ENCODE peak calls at places on chromosomes 4 and X, in five cellular contexts. H, I, C, N and O are unnamed samples.

GRCh38 chr4:105989411-105990242 is 94.4 kb downstream of the NPNT start:
- DNase-seq in H (peak; percentile 87), I (no peak), C (no peak), N (no peak), O (peak; percentile 70)

GRCh38 chr4:109967798-109968520 is 55.3 kb downstream of the EGF start:
- DNase-seq in H (peak; percentile 5), I (no peak), C (no peak), N (no peak), O (peak; percentile 94)

GRCh38 chrX:47539860-47540259 is 21.1 kb upstream of the ARAF start:
- DNase-seq in H (peak; percentile 19), I (no peak), C (no peak), N (no peak), O (no peak)

GRCh38 chrX:45198301-45198700 is 2.4 kb downstream of the DIPK2B start:
- DNase-seq in H (peak; percentile 85), I (no peak), C (no peak), N (no peak), O (no peak)

GRCh38 chr4:77043507-77044131 is 32.2 kb downstream of the CCNI start:
- DNase-seq in H (no peak), I (no peak), C (no peak), N (no peak), O (no peak)

GRCh38 chrX:1424452-1424851 is 28.3 kb downstream of the ASMTL start:
- DNase-seq in H (no peak), I (peak; percentile 1), C (no peak), N (no peak), O (no peak)

GRCh38 chr4:18075823-18076433 is 54.4 kb upstream of the LCORL start:
- DNase-seq in H (peak; percentile 80), I (peak; percentile 10), C (peak; percentile 35), N (no peak), O (peak; percentile 47)

GRCh38 chrX:139881130-139881529 is 51.7 kb downstream of the ATP11C start:
- DNase-seq in H (peak; percentile 36), I (no peak), C (no peak), N (no peak), O (no peak)

GRCh38 chr4:142354041-142354440 is 492.1 kb downstream of the INPP4B start:
- DNase-seq in H (no peak), I (no peak), C (no peak), N (no peak), O (peak; percentile 51)

GRCh38 chrX:19904778-19905367 is 17.5 kb upstream of the SH3KBP1 start:
- DNase-seq in H (peak; percentile 56), I (no peak), C (peak; percentile 14), N (no peak), O (peak; percentile 84)

GRCh38 chr4:156476359-156476758 is 495.2 kb downstream of the PDGFC start:
- DNase-seq in H (peak; percentile 45), I (no peak), C (no peak), N (no peak), O (peak; percentile 91)

GRCh38 chrX:50812995-50813842 is 775 bp downstream of the SHROOM4 start:
- DNase-seq in H (peak; percentile 65), I (no peak), C (no peak), N (no peak), O (peak; percentile 5)

GRCh38 chr4:166202991-166203390 is 330.0 kb downstream of the TLL1 start:
- DNase-seq in H (no peak), I (no peak), C (no peak), N (no peak), O (no peak)

GRCh38 chrX:7941390-7942042 is 14.3 kb upstream of the PNPLA4 start:
- DNase-seq in H (peak; percentile 28), I (peak; percentile 19), C (no peak), N (no peak), O (peak; percentile 36)

GRCh38 chrX:108439961-108440696 is 491 bp downstream of the COL4A5 start:
- DNase-seq in H (peak; percentile 44), I (no peak), C (no peak), N (no peak), O (no peak)

GRCh38 chr4:7013171-7013570 is 30.0 kb upstream of the TADA2B start:
- DNase-seq in H (no peak), I (no peak), C (no peak), N (no peak), O (no peak)

GRCh38 chr4:85747871-85748491 is 273.0 kb downstream of the ARHGAP24 start:
- DNase-seq in H (peak; percentile 89), I (peak; percentile 71), C (peak; percentile 85), N (no peak), O (peak; percentile 75)

GRCh38 chr4:72006576-72006975 is 25.2 kb upstream of the NPFFR2 start:
- DNase-seq in H (peak; percentile 8), I (no peak), C (no peak), N (no peak), O (peak; percentile 80)

GRCh38 chrX:107836958-107837357 is 11.3 kb downstream of the MID2 start:
- DNase-seq in H (no peak), I (no peak), C (no peak), N (no peak), O (no peak)

GRCh38 chr4:39308576-39308975 is 57.6 kb downstream of the RFC1 start:
- DNase-seq in H (peak; percentile 86), I (peak; percentile 26), C (peak; percentile 95), N (no peak), O (no peak)

GRCh38 chr4:150569384-150569987 is 12.5 kb upstream of the MAB21L2 start:
- DNase-seq in H (no peak), I (no peak), C (no peak), N (no peak), O (peak; percentile 19)

GRCh38 chr4:168736831-168737230 is 240.0 kb downstream of the PALLD start:
- DNase-seq in H (no peak), I (no peak), C (no peak), N (no peak), O (no peak)

GRCh38 chr4:137677851-137678250 is 145.6 kb upstream of the PCDH18 start:
- DNase-seq in H (no peak), I (no peak), C (no peak), N (no peak), O (peak; percentile 58)

GRCh38 chr4:156999175-156999517 is 27.5 kb upstream of the PDGFC start:
- DNase-seq in H (peak; percentile 98), I (no peak), C (no peak), N (no peak), O (peak; percentile 98)

GRCh38 chr4:93740890-93741289 is 87.7 kb upstream of the ATOH1 start:
- DNase-seq in H (no peak), I (no peak), C (no peak), N (no peak), O (no peak)

GRCh38 chr4:26859762-26860156 is 882 bp upstream of the STIM2 start:
- DNase-seq in H (no peak), I (no peak), C (peak; percentile 75), N (no peak), O (no peak)

GRCh38 chr4:113028074-113028473 is 21.4 kb upstream of the ANK2 start:
- DNase-seq in H (no peak), I (no peak), C (no peak), N (no peak), O (no peak)